ENCODE peak calls at places on chromosomes 3 and 15, in nine cellular contexts. Q is K562, P is uterus, I is testis, Z is body of pancreas, T is breast epithelium, F is GM12878, M is gastrocnemius medialis, E is HCT116. D is an unnamed sample.

GRCh38 chr3:106386050-106386449 is 517.2 kb upstream of the CBLB start:
- DNase-seq in Q (no peak), P (no peak), I (no peak), Z (no peak), T (no peak), F (no peak), M (no peak), E (no peak), D (no peak)

GRCh38 chr15:63623231-63623969 is 26.2 kb downstream of the FBXL22 start:
- DNase-seq in Q (no peak), P (no peak), I (no peak), Z (no peak), T (no peak), F (no peak), M (no peak), E (no peak), D (no peak)

GRCh38 chr15:80580107-80580506 is 115.0 kb upstream of the ABHD17C start:
- DNase-seq in Q (no peak), P (no peak), I (no peak), Z (no peak), T (peak; percentile 67), F (no peak), M (no peak), E (no peak), D (no peak)

GRCh38 chr3:83317605-83318004 is 1556.2 kb upstream of the GBE1 start:
- DNase-seq in Q (no peak), P (no peak), I (no peak), Z (no peak), T (no peak), F (no peak), M (no peak), E (no peak), D (no peak)

GRCh38 chr3:114155370-114155821 is 23.5 kb downstream of the DRD3 start:
- DNase-seq in Q (peak; percentile 30), P (no peak), I (peak; percentile 57), Z (peak; percentile 18), T (no peak), F (no peak), M (no peak), E (peak; percentile 34), D (no peak)

GRCh38 chr3:13288732-13289718 is 131.1 kb downstream of the NUP210 start:
- DNase-seq in Q (no peak), P (no peak), I (no peak), Z (no peak), T (no peak), F (no peak), M (no peak), E (no peak), D (no peak)

GRCh38 chr3:133944181-133944580 is 48.5 kb upstream of the RAB6B start:
- DNase-seq in Q (no peak), P (peak; percentile 10), I (no peak), Z (no peak), T (no peak), F (no peak), M (no peak), E (no peak), D (no peak)

GRCh38 chr15:44536298-44536961 is 517 bp upstream of the EIF3J start:
- DNase-seq in Q (peak; percentile 87), P (no peak), I (no peak), Z (peak; percentile 87), T (peak; percentile 86), F (no peak), M (peak; percentile 82), E (peak; percentile 64), D (peak; percentile 72)

GRCh38 chr15:92668086-92668485 is 12.5 kb upstream of the FAM174B start:
- DNase-seq in Q (no peak), P (no peak), I (no peak), Z (no peak), T (no peak), F (no peak), M (no peak), E (no peak), D (no peak)

GRCh38 chr15:92668620-92669019 is 13.0 kb upstream of the FAM174B start:
- DNase-seq in Q (no peak), P (no peak), I (no peak), Z (no peak), T (no peak), F (no peak), M (no peak), E (no peak), D (no peak)

GRCh38 chr15:92666780-92667179 is 11.2 kb upstream of the FAM174B start:
- DNase-seq in Q (no peak), P (no peak), I (peak; percentile 51), Z (peak; percentile 49), T (no peak), F (no peak), M (no peak), E (no peak), D (no peak)

GRCh38 chr15:92669432-92669831 is 13.9 kb upstream of the FAM174B start:
- DNase-seq in Q (no peak), P (no peak), I (no peak), Z (no peak), T (no peak), F (no peak), M (no peak), E (no peak), D (no peak)

DNA sequence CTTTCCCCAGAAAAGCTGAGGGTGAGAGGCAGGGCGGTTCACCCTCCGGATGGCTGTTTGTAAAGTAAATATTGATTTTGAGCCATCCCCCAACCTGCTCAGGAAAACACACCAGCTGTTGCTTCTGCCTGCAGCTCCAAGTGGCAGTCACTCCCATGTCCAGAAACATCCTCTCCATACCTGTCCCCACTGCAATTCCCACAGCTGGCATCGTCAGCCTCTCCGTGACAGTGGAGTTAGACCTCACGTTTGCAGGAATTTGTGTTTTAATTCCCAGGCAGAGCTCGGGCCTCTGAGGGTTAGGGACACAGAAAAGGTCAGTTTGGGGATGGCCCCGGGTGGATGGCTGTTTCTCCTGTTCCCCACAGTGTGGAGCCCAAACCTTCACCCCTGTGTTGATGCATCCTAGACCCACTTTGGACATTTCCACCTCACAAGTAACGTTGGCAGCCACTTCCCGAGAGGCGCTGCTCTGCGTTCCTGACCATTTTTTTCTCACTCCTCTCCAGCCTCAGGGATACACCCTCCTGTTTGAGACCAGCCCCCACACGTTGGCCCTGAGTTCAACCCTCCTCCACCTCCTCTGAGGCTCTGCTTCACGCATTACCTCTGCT is 11.8 kb upstream of the FAM174B start:
- DNase-seq in Q (no peak), P (no peak), I (peak; percentile 34), Z (no peak), T (no peak), F (no peak), M (no peak), E (no peak), D (no peak)
- H3K27ac ChIP-seq in Q (no peak overlapping the region), P (peak overlapping the region; percentile 89), I (peak overlapping the region; percentile 69), Z (peak overlapping the region; percentile 37), T (peak overlapping the region; percentile 70), F (no peak overlapping the region), M (no peak overlapping the region), E (no peak overlapping the region), D (peak overlapping the region; percentile 75)

DNA sequence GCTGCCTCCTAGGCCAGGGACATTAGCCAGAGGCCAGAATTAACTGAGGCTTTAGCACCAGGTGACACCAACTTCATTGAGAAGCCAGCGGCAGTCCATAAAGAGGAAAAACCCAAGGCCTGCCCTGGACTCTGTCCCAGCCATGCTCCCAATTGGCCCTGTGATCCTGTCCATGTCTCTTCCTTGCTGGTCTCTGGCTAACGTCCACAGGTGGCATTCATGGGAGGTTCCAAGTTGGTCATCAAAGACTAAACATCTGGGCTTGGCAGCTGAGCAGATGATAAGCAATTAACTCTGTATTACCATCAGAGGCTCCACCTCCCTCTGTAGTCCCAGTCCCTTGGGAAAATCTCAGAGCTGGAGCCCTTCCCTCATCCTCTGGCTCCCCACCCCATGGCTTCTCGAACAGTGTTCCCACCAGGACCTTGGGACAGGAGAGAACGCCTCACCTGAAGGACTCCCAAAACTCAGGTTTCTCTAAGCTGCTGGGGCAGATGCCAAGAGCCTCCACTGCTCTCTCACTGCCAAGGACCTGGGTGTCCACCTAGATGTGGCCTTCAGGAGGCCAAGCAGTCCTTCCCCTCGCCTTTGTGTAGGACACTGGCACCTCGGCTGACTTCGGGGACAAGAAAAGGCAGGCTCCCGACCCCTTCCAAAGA is 40.4 kb downstream of the GOLGA6A start:
- DNase-seq in Q (no peak), P (no peak), I (no peak), Z (no peak), T (no peak), F (no peak), M (no peak), E (no peak), D (no peak)
- TF ChIP-seq POLR2A in Q (no peak), P (no peak), I (no peak), Z (no peak), T (no peak), F (no peak), M (no peak), E (no peak), D (no peak)

GRCh38 chr15:60444289-60444912 is 34.5 kb downstream of the ICE2 start:
- DNase-seq in Q (no peak), P (no peak), I (no peak), Z (no peak), T (no peak), F (no peak), M (no peak), E (no peak), D (no peak)

GRCh38 chr15:60438626-60439025 is 40.3 kb downstream of the ICE2 start:
- DNase-seq in Q (no peak), P (no peak), I (no peak), Z (no peak), T (no peak), F (no peak), M (no peak), E (no peak), D (no peak)

GRCh38 chr15:60441323-60441722 is 37.6 kb downstream of the ICE2 start:
- DNase-seq in Q (no peak), P (no peak), I (no peak), Z (no peak), T (no peak), F (no peak), M (no peak), E (no peak), D (no peak)

GRCh38 chr15:60442763-60443162 is 36.2 kb downstream of the ICE2 start:
- DNase-seq in Q (no peak), P (no peak), I (no peak), Z (no peak), T (no peak), F (no peak), M (no peak), E (no peak), D (no peak)

GRCh38 chr15:60442031-60442665 is 36.8 kb downstream of the ICE2 start:
- DNase-seq in Q (no peak), P (no peak), I (no peak), Z (no peak), T (no peak), F (no peak), M (no peak), E (no peak), D (no peak)
- H3K27ac ChIP-seq in Q (no peak overlapping the region), P (no peak overlapping the region), I (no peak overlapping the region), Z (no peak overlapping the region), T (no peak overlapping the region), F (no peak overlapping the region), M (no peak overlapping the region), E (no peak overlapping the region), D (no peak overlapping the region)

DNA sequence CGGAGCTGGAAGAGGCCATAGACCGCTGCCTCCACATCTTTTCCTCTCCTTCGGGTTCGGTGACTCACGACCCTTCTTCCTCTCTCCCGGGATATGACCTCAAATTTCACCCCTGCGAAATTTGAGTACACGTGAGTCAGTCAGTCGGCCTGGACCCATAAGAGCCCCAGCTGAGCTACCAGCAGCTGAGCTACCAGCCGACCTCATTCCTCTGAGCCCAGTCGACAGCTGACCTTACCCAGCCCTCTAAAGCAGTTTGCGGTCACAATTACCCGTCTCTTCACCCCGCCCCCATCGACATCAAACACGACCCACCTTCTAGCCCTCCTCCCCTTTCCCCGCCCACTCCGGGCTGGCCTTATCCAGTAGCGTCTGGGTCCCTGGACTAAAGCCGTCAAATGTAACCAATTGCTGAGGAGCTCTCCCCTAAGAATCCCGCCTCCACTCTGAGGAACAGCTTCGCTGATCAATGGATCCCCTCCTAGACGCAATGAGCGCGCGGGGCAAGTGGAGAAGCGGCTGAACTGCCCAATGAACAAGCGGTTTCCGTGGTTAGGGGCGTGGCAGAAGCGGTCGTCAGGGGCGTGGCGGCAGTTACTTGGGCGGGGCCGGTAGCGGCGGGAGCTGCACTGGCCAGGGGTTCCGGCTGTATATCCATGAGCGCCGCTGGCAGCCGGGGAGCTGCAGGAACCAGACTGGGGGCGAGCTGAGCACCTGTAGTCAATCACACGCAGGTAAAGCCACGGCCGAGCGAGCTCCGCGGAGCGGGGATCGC is at the start of gene ABHD2:
- DNase-seq in Q (peak; percentile 99), P (peak; percentile 99), I (peak; percentile 99), Z (peak; percentile 99), T (peak; percentile 99), F (peak; percentile 99), M (peak; percentile 99), E (peak; percentile 100), D (peak; percentile 97)
- TF ChIP-seq POLR2A in Q (peak; percentile 85), P (peak; percentile 91), I (peak; percentile 10), Z (peak; percentile 94), T (no peak), F (peak; percentile 84), M (peak; percentile 97), E (no peak), D (peak; percentile 94)